ENCODE peak calls at places on chromosomes 7 and 10, in four cellular contexts. N is NCI-H1436, M is fibroblast of the conjunctiva, B is uterus. G is an unnamed sample.
A peak's percentile ranks its signal among the peaks of the same experiment; 100 is the strongest.

GRCh38 chr7:21365866-21366624 is 61.8 kb upstream of the SP4 start:
- DNase-seq in N (peak; percentile 26), M (no peak), B (no peak), G (no peak)

GRCh38 chr7:103504505-103505135 is 58.6 kb upstream of the SLC26A5 start:
- DNase-seq in N (no peak), M (no peak), B (no peak), G (no peak)

GRCh38 chr7:44587843-44588711 is 6.0 kb upstream of the TMED4 start:
- DNase-seq in N (no peak), M (peak; percentile 47), B (peak; percentile 54), G (no peak)

GRCh38 chr10:46301721-46302479 is 15.1 kb downstream of the ANTXRL start:
- DNase-seq in N (no peak), M (no peak), B (no peak), G (no peak)

GRCh38 chr7:79421751-79422150 is 31.7 kb downstream of the MAGI2 start:
- DNase-seq in N (no peak), M (no peak), B (no peak), G (no peak)

GRCh38 chr10:57864789-57865676 is 402.7 kb downstream of the IPMK start:
- DNase-seq in N (no peak), M (no peak), B (no peak), G (no peak)

GRCh38 chr10:9621216-9621615 is 1396.5 kb upstream of the CELF2 start:
- DNase-seq in N (no peak), M (no peak), B (no peak), G (no peak)

GRCh38 chr10:98272245-98272644 is 4.3 kb upstream of the LOXL4 start:
- DNase-seq in N (no peak), M (no peak), B (peak; percentile 6), G (no peak)

GRCh38 chr10:70820976-70821750 is 5.4 kb downstream of the SGPL1 start:
- DNase-seq in N (no peak), M (no peak), B (no peak), G (no peak)

GRCh38 chr7:84824057-84824651 is 362.7 kb downstream of the SEMA3D start:
- DNase-seq in N (no peak), M (no peak), B (no peak), G (no peak)

GRCh38 chr7:26398436-26399308 is 107.0 kb downstream of the SNX10 start:
- DNase-seq in N (peak; percentile 65), M (no peak), B (peak; percentile 48), G (peak; percentile 66)

GRCh38 chr10:75935650-75936400 is 504.4 kb downstream of the LRMDA start:
- DNase-seq in N (no peak), M (no peak), B (no peak), G (no peak)

GRCh38 chr10:112375721-112376577 is 2.0 kb downstream of the ACSL5 start:
- DNase-seq in N (no peak), M (peak; percentile 30), B (peak; percentile 50), G (peak; percentile 65)

GRCh38 chr7:376306-376969 is 86.5 kb downstream of the FOXL3 start:
- DNase-seq in N (no peak), M (no peak), B (peak; percentile 12), G (peak; percentile 12)

GRCh38 chr10:102632394-102633062 is 11.8 kb upstream of the TRIM8 start:
- DNase-seq in N (no peak), M (no peak), B (no peak), G (no peak)

GRCh38 chr7:18499407-18500197 is 4.1 kb downstream of the HDAC9 start:
- DNase-seq in N (no peak), M (no peak), B (no peak), G (no peak)

GRCh38 chr7:17617380-17617779 is 318.9 kb downstream of the AHR start:
- DNase-seq in N (no peak), M (no peak), B (no peak), G (no peak)

GRCh38 chr7:36900988-36901710 is 176.9 kb upstream of the AOAH start:
- DNase-seq in N (no peak), M (no peak), B (no peak), G (no peak)

GRCh38 chr7:149624006-149624405 is 126.4 kb upstream of the ZNF746 start:
- DNase-seq in N (no peak), M (no peak), B (peak; percentile 25), G (no peak)

G was measured in left ventricle myocardium inferior.